ENCODE peak calls at places on chromosome 2, in ten cellular contexts. B is stimulated activated CD8-positive, alpha-beta memory T cell treated with anti-CD3 and anti-CD28 coated beads, Interleukin-7, amount 100 ng/mL, for 1 hour; H is smooth muscle cell of the brain vasculature; F is Karpas-422; C is NCI-H2171 treated with DMSO at 0.1 percent for 48 hours; G is stimulated activated CD4-positive, alpha-beta T cell treated with anti-CD3 and anti-CD28 coated beads, Interleukin-1b, Interleukin-23, amount 100 ng/mL, for 4 hours; S is heart left ventricle; K is T-helper 2 cell; M is A172; Z is endothelial cell. O is an unnamed sample.

GRCh38 chr2:206799083-206799482 is 33.7 kb downstream of the FASTKD2 start:
- DNase-seq in H (no peak), F (no peak), M (no peak), Z (no peak), C (no peak), B (no peak), G (no peak), S (no peak), K (no peak), O (no peak)

GRCh38 chr2:207167129-207167923 is 1.6 kb upstream of the KLF7 start:
- DNase-seq in S (no peak), Z (no peak), H (no peak), F (no peak), G (no peak), B (no peak), K (no peak), C (peak), M (peak), O (peak)

GRCh38 chr2:75589344-75590105 is 28.8 kb upstream of the EVA1A start:
- DNase-seq in M (no peak), F (no peak), C (no peak), G (no peak), B (no peak), K (no peak), Z (no peak), S (no peak), H (no peak), O (peak)

GRCh38 chr2:111161971-111162370 is 41.3 kb downstream of the BCL2L11 start:
- DNase-seq in M (no peak), H (no peak), B (no peak), F (no peak), S (peak), G (no peak), K (no peak), Z (no peak), C (peak), O (peak)

GRCh38 chr2:241558532-241559488 is at the start of gene BOK:
- DNase-seq in Z (peak), C (no peak), K (no peak), S (peak), G (peak), M (no peak), H (no peak), F (no peak), B (no peak), O (peak)

GRCh38 chr2:215967590-215968373 is 45.6 kb downstream of the MREG start:
- DNase-seq in C (peak), Z (no peak), B (no peak), H (no peak), F (no peak), M (no peak), S (no peak), K (no peak), G (no peak), O (no peak)

GRCh38 chr2:163558286-163559009 is 177.4 kb downstream of the FIGN start:
- DNase-seq in K (no peak), S (no peak), C (no peak), G (no peak), B (no peak), H (no peak), M (no peak), Z (no peak), F (no peak), O (no peak)

GRCh38 chr2:236849508-236849907 is 236.2 kb upstream of the COPS8 start:
- DNase-seq in B (no peak), K (no peak), C (no peak), Z (no peak), G (no peak), H (no peak), S (no peak), M (no peak), F (no peak), O (no peak)

GRCh38 chr2:58535182-58535581 is 294.1 kb upstream of the FANCL start:
- DNase-seq in Z (no peak), K (no peak), G (no peak), F (no peak), H (no peak), C (peak), S (no peak), B (no peak), M (no peak), O (peak)

GRCh38 chr2:1020206-1020605 is 69.6 kb downstream of the SNTG2 start:
- DNase-seq in G (no peak), B (no peak), K (no peak), M (no peak), H (no peak), S (no peak), F (peak), C (no peak), Z (no peak), O (no peak)

GRCh38 chr2:47346669-47347068 is 56.3 kb upstream of the MSH2 start:
- DNase-seq in Z (no peak), C (no peak), S (no peak), G (no peak), M (no peak), K (no peak), F (no peak), H (no peak), B (no peak), O (no peak)

GRCh38 chr2:238573065-238573778 is 146.5 kb downstream of the ASB1 start:
- DNase-seq in M (no peak), K (no peak), S (no peak), C (no peak), F (peak), Z (peak), B (no peak), H (no peak), G (peak), O (peak)

GRCh38 chr2:122081743-122082142 is 326.3 kb downstream of the TSN start:
- DNase-seq in G (no peak), F (peak), M (no peak), S (no peak), H (no peak), B (no peak), C (no peak), Z (no peak), K (no peak), O (no peak)

GRCh38 chr2:109351164-109351756 is 222.3 kb downstream of the SH3RF3 start:
- DNase-seq in K (no peak), C (peak), F (no peak), G (no peak), B (no peak), S (peak), Z (no peak), H (peak), M (peak), O (no peak)

GRCh38 chr2:241011751-241012510 is 13.5 kb downstream of the SNED1 start:
- DNase-seq in B (no peak), Z (no peak), H (no peak), F (no peak), K (no peak), C (no peak), M (no peak), S (no peak), G (no peak), O (no peak)

GRCh38 chr2:231032575-231033140 is 4.7 kb upstream of the C2orf72 start:
- DNase-seq in H (no peak), B (no peak), G (no peak), Z (no peak), C (no peak), S (no peak), F (no peak), M (no peak), K (no peak), O (peak)

GRCh38 chr2:85702172-85702571 is 8.0 kb downstream of the GNLY start:
- DNase-seq in H (no peak), B (no peak), Z (no peak), M (peak), S (no peak), C (no peak), G (no peak), K (no peak), F (no peak), O (no peak)

GRCh38 chr2:205198130-205198505 is 484.2 kb upstream of the NRP2 start:
- DNase-seq in G (no peak), B (no peak), S (peak), M (peak), F (no peak), K (no peak), Z (peak), H (no peak), C (no peak), O (peak)

GRCh38 chr2:16643099-16643498 is 22.5 kb downstream of the CYRIA start:
- DNase-seq in Z (no peak), K (no peak), F (no peak), B (no peak), S (no peak), H (no peak), C (no peak), M (peak), G (no peak), O (no peak)

GRCh38 chr2:7931808-7932207 is 750.0 kb upstream of the ID2 start:
- DNase-seq in K (no peak), S (no peak), G (no peak), Z (no peak), M (no peak), B (no peak), F (no peak), H (no peak), C (no peak), O (no peak)

GRCh38 chr2:44941551-44942234 is at the start of gene SIX3:
- DNase-seq in B (no peak), G (no peak), F (no peak), C (peak), H (no peak), S (no peak), M (no peak), K (no peak), Z (no peak), O (peak)

GRCh38 chr2:191789791-191790190 is 57.1 kb downstream of the CAVIN2 start:
- DNase-seq in S (no peak), Z (no peak), H (no peak), K (no peak), F (no peak), G (no peak), C (no peak), M (no peak), B (no peak), O (no peak)

GRCh38 chr2:26298286-26298637 is 47.7 kb upstream of the SELENOI start:
- DNase-seq in K (no peak), Z (no peak), H (no peak), B (no peak), C (no peak), S (no peak), M (no peak), F (no peak), G (no peak), O (no peak)

GRCh38 chr2:133072837-133073694 is 403.1 kb upstream of the LYPD1 start:
- DNase-seq in Z (no peak), F (no peak), S (no peak), C (no peak), M (no peak), K (no peak), B (no peak), H (no peak), G (no peak), O (no peak)

GRCh38 chr2:31430439-31431165 is 16.1 kb upstream of the XDH start:
- DNase-seq in F (no peak), Z (no peak), M (peak), G (no peak), C (no peak), B (no peak), S (no peak), H (no peak), K (no peak), O (peak)

GRCh38 chr2:55418512-55419235 is 982 bp downstream of the CCDC88A start:
- DNase-seq in G (no peak), S (no peak), F (peak), B (no peak), H (no peak), C (peak), Z (no peak), K (no peak), M (peak), O (peak)

GRCh38 chr2:159595410-159596046 is 20.8 kb downstream of the BAZ2B start:
- DNase-seq in Z (no peak), S (no peak), F (no peak), H (no peak), B (no peak), C (no peak), G (no peak), M (no peak), K (no peak), O (peak)

GRCh38 chr2:237326250-237327171 is 87.5 kb downstream of the COL6A3 start:
- DNase-seq in B (no peak), S (no peak), M (no peak), C (no peak), G (no peak), K (no peak), Z (no peak), H (peak), F (no peak), O (no peak)

GRCh38 chr2:226310081-226310625 is 489.5 kb downstream of the IRS1 start:
- DNase-seq in F (no peak), H (no peak), C (no peak), K (no peak), Z (no peak), M (no peak), G (no peak), B (no peak), S (no peak), O (no peak)

GRCh38 chr2:98477506-98477905 is 32.8 kb downstream of the INPP4A start:
- DNase-seq in B (no peak), H (no peak), G (no peak), F (no peak), C (no peak), K (no peak), Z (no peak), S (no peak), M (no peak), O (no peak)

GRCh38 chr2:52597361-52597760 is 1170.2 kb upstream of the CHAC2 start:
- DNase-seq in K (no peak), F (no peak), S (no peak), C (peak), H (no peak), B (no peak), Z (no peak), G (no peak), M (no peak), O (no peak)

GRCh38 chr2:236932711-236933300 is 152.9 kb upstream of the COPS8 start:
- DNase-seq in S (no peak), Z (no peak), M (no peak), K (no peak), B (no peak), G (no peak), H (no peak), F (no peak), C (no peak), O (no peak)

O was measured in NCI-H69.